ENCODE peak calls at places on chromosomes 6 and 20, in nine cellular contexts. J is epithelial cell of proximal tubule; U is fibroblast of the aortic adventitia; K is AG09319; G is lower leg skin; B is CD4-positive, alpha-beta T cell; A is BJ; Q is GM06990; D is CD8-positive, alpha-beta T cell. M is an unnamed sample.

GRCh38 chr6:150596439-150596838 is 3.2 kb upstream of the PLEKHG1 start:
- DNase-seq in J (no peak), G (no peak), A (no peak), K (no peak), B (no peak), Q (no peak), D (no peak), U (no peak), M (no peak)

GRCh38 chr6:75283907-75284284 is 696 bp downstream of the TMEM30A start:
- DNase-seq in Q (no peak), U (no peak), A (no peak), D (peak; percentile 20), B (no peak), K (no peak), J (no peak), G (no peak), M (no peak)

GRCh38 chr6:156396068-156396771 is 381.0 kb upstream of the ARID1B start:
- DNase-seq in D (no peak), U (no peak), A (no peak), K (no peak), G (no peak), B (no peak), Q (peak; percentile 74), J (no peak), M (no peak)

GRCh38 chr6:11277275-11278206 is 45.1 kb upstream of the NEDD9 start:
- DNase-seq in K (no peak), U (peak; percentile 16), J (peak; percentile 72), Q (peak; percentile 59), B (no peak), D (no peak), A (peak; percentile 74), G (no peak), M (no peak)

GRCh38 chr6:143940011-143940597 is 68.0 kb downstream of the PLAGL1 start:
- DNase-seq in J (no peak), B (peak; percentile 53), K (no peak), A (no peak), D (peak; percentile 50), U (peak; percentile 46), Q (peak; percentile 32), G (no peak), M (no peak)

GRCh38 chr20:1509237-1509636 is 18.0 kb upstream of the SIRPB2 start:
- DNase-seq in J (no peak), K (no peak), A (no peak), D (peak; percentile 38), B (peak; percentile 18), Q (no peak), G (no peak), U (peak; percentile 52), M (no peak)

GRCh38 chr6:86010915-86011786 is 368.5 kb upstream of the SYNCRIP start:
- DNase-seq in G (no peak), A (no peak), U (no peak), B (no peak), J (no peak), D (no peak), K (no peak), Q (no peak), M (no peak)

GRCh38 chr6:33217681-33218080 is 9.4 kb downstream of the RING1 start:
- DNase-seq in G (peak; percentile 23), J (no peak), Q (no peak), U (no peak), A (no peak), D (no peak), B (no peak), K (no peak), M (no peak)

GRCh38 chr6:144896296-144896695 is 611.2 kb downstream of the UTRN start:
- DNase-seq in A (no peak), G (no peak), J (no peak), K (no peak), D (no peak), B (no peak), U (no peak), Q (no peak), M (no peak)

GRCh38 chr20:9617940-9618339 is 103.5 kb downstream of the LAMP5 start:
- DNase-seq in K (no peak), G (no peak), J (no peak), B (no peak), D (no peak), Q (no peak), A (no peak), U (peak; percentile 27), M (no peak)

GRCh38 chr6:137000825-137001224 is 43.9 kb downstream of the IL20RA start:
- DNase-seq in J (no peak), B (no peak), U (no peak), K (no peak), G (no peak), Q (no peak), A (no peak), D (no peak), M (no peak)

GRCh38 chr20:63054103-63054474 is 47.3 kb upstream of the BHLHE23 start:
- DNase-seq in J (no peak), B (no peak), D (no peak), K (no peak), A (no peak), G (peak; percentile 66), U (no peak), Q (no peak), M (no peak)

GRCh38 chr20:62114894-62115293 is 7.4 kb upstream of the LSM14B start:
- DNase-seq in K (no peak), A (no peak), B (no peak), G (no peak), D (no peak), Q (no peak), U (no peak), J (no peak), M (no peak)

GRCh38 chr6:88741939-88742338 is 221.5 kb downstream of the RNGTT start:
- DNase-seq in U (no peak), D (no peak), J (no peak), B (no peak), Q (no peak), A (no peak), G (no peak), K (no peak), M (no peak)

GRCh38 chr6:135266675-135267074 is 85.6 kb downstream of the MYB start:
- DNase-seq in B (no peak), G (no peak), J (no peak), A (no peak), K (no peak), D (no peak), U (no peak), Q (no peak), M (no peak)
- TF ChIP-seq CTCF in B (no peak), G (no peak), J (no peak), A (no peak), K (no peak), D (no peak), U (no peak), Q (no peak), M (no peak)

GRCh38 chr6:134665029-134665723 is 284.7 kb downstream of the ALDH8A1 start:
- DNase-seq in Q (no peak), K (no peak), G (no peak), B (no peak), J (no peak), U (no peak), A (no peak), D (no peak), M (no peak)
- TF ChIP-seq CTCF in Q (no peak), K (no peak), G (no peak), B (no peak), J (no peak), U (no peak), A (no peak), D (no peak), M (no peak)

GRCh38 chr6:124859366-124859765 is 102.9 kb upstream of the RNF217 start:
- DNase-seq in A (no peak), Q (no peak), U (no peak), B (no peak), J (no peak), G (no peak), K (no peak), D (no peak), M (no peak)

GRCh38 chr6:124858564-124858963 is 103.7 kb upstream of the RNF217 start:
- DNase-seq in Q (no peak), G (no peak), K (no peak), B (no peak), U (no peak), A (no peak), J (no peak), D (no peak), M (no peak)

GRCh38 chr6:124857746-124858145 is 104.5 kb upstream of the RNF217 start:
- DNase-seq in B (no peak), U (no peak), D (no peak), Q (no peak), J (no peak), K (no peak), G (no peak), A (no peak), M (no peak)

DNA sequence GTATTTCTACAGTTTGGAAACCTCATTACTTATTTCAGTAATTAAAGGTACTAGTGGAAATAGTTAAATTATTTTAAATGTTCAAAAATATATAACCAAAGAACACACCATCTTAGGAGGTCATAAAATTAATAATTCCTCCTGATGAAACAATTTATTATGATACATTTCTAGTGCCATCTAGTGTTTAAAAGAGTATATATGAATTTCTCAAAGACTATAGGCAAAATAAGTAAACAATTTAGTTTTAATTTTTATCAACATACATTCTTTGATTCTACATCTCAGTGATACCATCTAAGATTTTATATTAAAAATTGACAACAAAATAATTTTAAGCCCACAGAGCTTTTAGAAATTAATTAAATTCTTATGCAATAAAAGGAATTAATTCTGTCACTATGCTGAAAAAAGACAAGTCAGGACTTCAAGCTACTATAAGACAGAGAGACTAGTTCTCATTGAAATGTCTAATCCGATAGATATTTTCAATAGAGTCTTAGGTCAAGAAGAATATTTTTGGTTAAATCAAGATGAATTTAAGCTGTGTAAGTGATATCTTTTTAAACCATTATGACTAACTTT is 107.8 kb upstream of the RNF217 start:
- DNase-seq in J (no peak), U (peak; percentile 10), Q (no peak), D (no peak), K (no peak), B (no peak), A (no peak), G (no peak), M (no peak)
- TF ChIP-seq CTCF in J (peak; percentile 3), U (peak; percentile 23), Q (no peak), D (no peak), K (peak; percentile 9), B (no peak), A (peak; percentile 6), G (no peak), M (no peak)

GRCh38 chr20:54199721-54200176 is 8.1 kb upstream of the PFDN4 start:
- DNase-seq in D (peak; percentile 72), J (no peak), U (peak; percentile 85), Q (no peak), G (peak; percentile 95), A (no peak), B (peak; percentile 56), K (peak; percentile 35), M (no peak)

GRCh38 chr20:54200487-54201267 is 7.2 kb upstream of the PFDN4 start:
- DNase-seq in B (no peak), G (no peak), Q (no peak), K (no peak), U (no peak), A (no peak), D (no peak), J (no peak), M (no peak)

GRCh38 chr20:54199283-54199682 is 8.6 kb upstream of the PFDN4 start:
- DNase-seq in G (no peak), A (no peak), J (no peak), U (no peak), D (no peak), B (no peak), K (no peak), Q (no peak), M (no peak)

GRCh38 chr20:54195483-54196472 is 12.1 kb upstream of the PFDN4 start:
- DNase-seq in D (no peak), Q (no peak), B (no peak), K (no peak), J (no peak), U (no peak), G (no peak), A (no peak), M (no peak)

GRCh38 chr20:54197621-54198604 is 10.0 kb upstream of the PFDN4 start:
- DNase-seq in K (peak; percentile 49), G (no peak), Q (no peak), U (peak; percentile 72), J (peak; percentile 39), D (no peak), A (no peak), B (no peak), M (no peak)
- TF ChIP-seq CTCF in K (peak; percentile 56), G (no peak), Q (peak; percentile 27), U (peak; percentile 35), J (peak; percentile 78), D (no peak), A (peak; percentile 50), B (no peak), M (peak; percentile 22)

M was measured in esophagus squamous epithelium.